ENCODE peak calls at places on chromosome 3, in nine cellular contexts. U is AG10803; O is T-helper 22 cell; V is activated CD8-positive, alpha-beta memory T cell treated with anti-CD3 and anti-CD28 coated beads, Interleukin-2, amount 50 U/mL, for 48 hours; Z is bronchial epithelial cell; S is hepatic stellate cell; G is mesothelial cell of epicardium; E is activated T-cell treated with anti-CD3 and anti-CD28 coated beads for 1 hour; R is coronary artery. D is an unnamed sample.

GRCh38 chr3:71724584-71725278 is 471 bp downstream of the EIF4E3 start:
- DNase-seq in U (no peak), O (no peak), V (peak), Z (peak), S (peak), G (peak), E (peak), R (peak), D (no peak)

GRCh38 chr3:124510290-124510689 is 220.0 kb upstream of the UMPS start:
- DNase-seq in U (peak), O (no peak), V (no peak), Z (peak), S (peak), G (no peak), E (no peak), R (no peak), D (no peak)

GRCh38 chr3:128618398-128618726 is 32.3 kb downstream of the RPN1 start:
- DNase-seq in U (no peak), O (no peak), V (no peak), Z (no peak), S (no peak), G (no peak), E (no peak), R (no peak), D (no peak)

GRCh38 chr3:10554236-10554611 is 48.8 kb upstream of the ATP2B2 start:
- DNase-seq in U (no peak), O (no peak), V (peak), Z (no peak), S (no peak), G (no peak), E (no peak), R (peak), D (no peak)

GRCh38 chr3:119627461-119627860 is 29.8 kb downstream of the PLA1A start:
- DNase-seq in U (no peak), O (no peak), V (no peak), Z (no peak), S (no peak), G (no peak), E (no peak), R (no peak), D (no peak)

GRCh38 chr3:125585595-125586223 is 9.6 kb downstream of the OSBPL11 start:
- DNase-seq in U (peak), O (peak), V (no peak), Z (peak), S (peak), G (no peak), E (no peak), R (no peak), D (peak)

GRCh38 chr3:52541050-52541449 is 4.6 kb downstream of the UQCC5 start:
- DNase-seq in U (no peak), O (no peak), V (no peak), Z (no peak), S (no peak), G (no peak), E (no peak), R (no peak), D (no peak)

GRCh38 chr3:170542704-170543103 is 43.2 kb downstream of the SLC7A14 start:
- DNase-seq in U (peak), O (no peak), V (no peak), Z (peak), S (no peak), G (no peak), E (no peak), R (no peak), D (no peak)

GRCh38 chr3:195735036-195735695 is 14.4 kb downstream of the MUC20 start:
- DNase-seq in U (no peak), O (no peak), V (no peak), Z (no peak), S (no peak), G (no peak), E (no peak), R (no peak), D (no peak)

GRCh38 chr3:133384331-133385027 is 15.4 kb upstream of the BFSP2 start:
- DNase-seq in U (peak), O (no peak), V (peak), Z (peak), S (peak), G (peak), E (no peak), R (no peak), D (peak)

GRCh38 chr3:136749106-136749505 is 3.1 kb downstream of the STAG1 start:
- DNase-seq in U (no peak), O (no peak), V (no peak), Z (no peak), S (no peak), G (no peak), E (no peak), R (no peak), D (no peak)

GRCh38 chr3:16048435-16049318 is 125.8 kb upstream of the GALNT15 start:
- DNase-seq in U (peak), O (no peak), V (no peak), Z (peak), S (peak), G (no peak), E (peak), R (no peak), D (peak)

GRCh38 chr3:166013073-166013679 is 176.0 kb upstream of the BCHE start:
- DNase-seq in U (peak), O (no peak), V (no peak), Z (peak), S (peak), G (no peak), E (no peak), R (no peak), D (peak)

GRCh38 chr3:37910666-37911400 is 49.2 kb downstream of the CTDSPL start:
- DNase-seq in U (no peak), O (no peak), V (no peak), Z (no peak), S (no peak), G (no peak), E (no peak), R (no peak), D (no peak)

GRCh38 chr3:189038773-189039720 is 132.7 kb upstream of the TPRG1 start:
- DNase-seq in U (no peak), O (no peak), V (no peak), Z (no peak), S (no peak), G (no peak), E (no peak), R (no peak), D (no peak)

GRCh38 chr3:113758389-113759029 is 11.7 kb downstream of the ATP6V1A start:
- DNase-seq in U (peak), O (no peak), V (no peak), Z (peak), S (no peak), G (no peak), E (no peak), R (no peak), D (no peak)

GRCh38 chr3:4644954-4645353 is 151.8 kb downstream of the ITPR1 start:
- DNase-seq in U (peak), O (no peak), V (no peak), Z (no peak), S (no peak), G (no peak), E (no peak), R (no peak), D (no peak)

GRCh38 chr3:177554900-177555759 is 357.8 kb upstream of the TBL1XR1 start:
- DNase-seq in U (peak), O (no peak), V (no peak), Z (peak), S (peak), G (no peak), E (no peak), R (no peak), D (no peak)

GRCh38 chr3:177615015-177615414 is 417.7 kb upstream of the TBL1XR1 start:
- DNase-seq in U (peak), O (no peak), V (no peak), Z (peak), S (peak), G (no peak), E (no peak), R (no peak), D (no peak)

GRCh38 chr3:141530133-141530768 is 43.4 kb downstream of the RASA2 start:
- DNase-seq in U (peak), O (no peak), V (no peak), Z (peak), S (peak), G (no peak), E (no peak), R (no peak), D (no peak)

GRCh38 chr3:4601926-4602325 is 108.8 kb downstream of the ITPR1 start:
- DNase-seq in U (no peak), O (no peak), V (no peak), Z (peak), S (no peak), G (no peak), E (no peak), R (no peak), D (no peak)

GRCh38 chr3:39056151-39056550 is 4.3 kb downstream of the WDR48 start:
- DNase-seq in U (no peak), O (no peak), V (no peak), Z (no peak), S (peak), G (no peak), E (no peak), R (no peak), D (no peak)

GRCh38 chr3:126025862-126026261 is 56.9 kb downstream of the ROPN1B start:
- DNase-seq in U (no peak), O (no peak), V (peak), Z (no peak), S (no peak), G (no peak), E (no peak), R (no peak), D (no peak)

GRCh38 chr3:22606938-22607337 is 596.2 kb upstream of the UBE2E2 start:
- DNase-seq in U (no peak), O (no peak), V (no peak), Z (peak), S (no peak), G (no peak), E (no peak), R (no peak), D (no peak)

GRCh38 chr3:195906865-195907729 is 1.3 kb downstream of the TNK2 start:
- DNase-seq in U (no peak), O (peak), V (peak), Z (peak), S (no peak), G (no peak), E (peak), R (no peak), D (no peak)

GRCh38 chr3:180855364-180855763 is 57.1 kb upstream of the FXR1 start:
- DNase-seq in U (no peak), O (no peak), V (no peak), Z (peak), S (no peak), G (no peak), E (no peak), R (no peak), D (no peak)

GRCh38 chr3:74564560-74564959 is 49.9 kb downstream of the CNTN3 start:
- DNase-seq in U (peak), O (no peak), V (no peak), Z (no peak), S (no peak), G (no peak), E (no peak), R (no peak), D (no peak)

GRCh38 chr3:57983734-57984518 is 24.3 kb upstream of the FLNB start:
- DNase-seq in U (peak), O (peak), V (peak), Z (peak), S (peak), G (no peak), E (peak), R (no peak), D (no peak)

GRCh38 chr3:142053835-142054234 is 95.5 kb downstream of the TFDP2 start:
- DNase-seq in U (no peak), O (no peak), V (no peak), Z (peak), S (no peak), G (no peak), E (no peak), R (no peak), D (no peak)

GRCh38 chr3:196941846-196942225 is 492 bp downstream of the NCBP2 start:
- DNase-seq in U (peak), O (peak), V (peak), Z (peak), S (peak), G (peak), E (peak), R (no peak), D (no peak)

D was measured in NCI-H1048.